ENCODE peak calls at places on chromosomes 4 and X, in five cellular contexts. One of them, this sample, is unnamed.
A peak's percentile ranks its signal among the peaks of the same experiment; 100 is the strongest.

GRCh38 chr4:81776794-81777193 is 305.1 kb upstream of the RASGEF1B start:
- DNase-seq in stimulated activated CD4-positive, alpha-beta T cell treated with anti-CD3 and anti-CD28 coated beads, TNF-alpha, amount 100 ng/mL, for 24 hours: no peak
- DNase-seq in nephron progenitor cell: no peak
- DNase-seq in ELR: no peak
- DNase-seq in T-helper 2 cell: no peak
- DNase-seq in this sample: no peak

GRCh38 chrX:122046226-122046625 is 998.8 kb downstream of the GLUD2 start:
- DNase-seq in stimulated activated CD4-positive, alpha-beta T cell treated with anti-CD3 and anti-CD28 coated beads, TNF-alpha, amount 100 ng/mL, for 24 hours: no peak
- DNase-seq in nephron progenitor cell: no peak
- DNase-seq in ELR: no peak
- DNase-seq in T-helper 2 cell: no peak
- DNase-seq in this sample: no peak

GRCh38 chr4:158015241-158015640 is 157.6 kb downstream of the GASK1B start:
- DNase-seq in stimulated activated CD4-positive, alpha-beta T cell treated with anti-CD3 and anti-CD28 coated beads, TNF-alpha, amount 100 ng/mL, for 24 hours: no peak
- DNase-seq in nephron progenitor cell: no peak
- DNase-seq in ELR: peak; percentile 80
- DNase-seq in T-helper 2 cell: no peak
- DNase-seq in this sample: no peak

GRCh38 chr4:94801016-94801415 is 43.3 kb downstream of the BMPR1B start:
- DNase-seq in stimulated activated CD4-positive, alpha-beta T cell treated with anti-CD3 and anti-CD28 coated beads, TNF-alpha, amount 100 ng/mL, for 24 hours: no peak
- DNase-seq in nephron progenitor cell: no peak
- DNase-seq in ELR: no peak
- DNase-seq in T-helper 2 cell: no peak
- DNase-seq in this sample: no peak

GRCh38 chr4:186092296-186092695 is 12.2 kb upstream of the FAM149A start:
- DNase-seq in stimulated activated CD4-positive, alpha-beta T cell treated with anti-CD3 and anti-CD28 coated beads, TNF-alpha, amount 100 ng/mL, for 24 hours: no peak
- DNase-seq in nephron progenitor cell: no peak
- DNase-seq in ELR: no peak
- DNase-seq in T-helper 2 cell: no peak
- DNase-seq in this sample: no peak

GRCh38 chr4:72006576-72006975 is 25.2 kb upstream of the NPFFR2 start:
- DNase-seq in stimulated activated CD4-positive, alpha-beta T cell treated with anti-CD3 and anti-CD28 coated beads, TNF-alpha, amount 100 ng/mL, for 24 hours: no peak
- DNase-seq in nephron progenitor cell: no peak
- DNase-seq in ELR: peak; percentile 88
- DNase-seq in T-helper 2 cell: no peak
- DNase-seq in this sample: no peak

GRCh38 chrX:70669120-70669519 is 224.5 kb downstream of the DLG3 start:
- DNase-seq in stimulated activated CD4-positive, alpha-beta T cell treated with anti-CD3 and anti-CD28 coated beads, TNF-alpha, amount 100 ng/mL, for 24 hours: no peak
- DNase-seq in nephron progenitor cell: no peak
- DNase-seq in ELR: no peak
- DNase-seq in T-helper 2 cell: no peak
- DNase-seq in this sample: no peak

GRCh38 chr4:158768577-158769174 is at the start of gene FNIP2:
- DNase-seq in stimulated activated CD4-positive, alpha-beta T cell treated with anti-CD3 and anti-CD28 coated beads, TNF-alpha, amount 100 ng/mL, for 24 hours: peak; percentile 60
- DNase-seq in nephron progenitor cell: peak; percentile 85
- DNase-seq in ELR: peak; percentile 78
- DNase-seq in T-helper 2 cell: peak; percentile 76
- DNase-seq in this sample: peak; percentile 73

GRCh38 chrX:133610056-133610455 is 194.8 kb upstream of the GPC4 start:
- DNase-seq in stimulated activated CD4-positive, alpha-beta T cell treated with anti-CD3 and anti-CD28 coated beads, TNF-alpha, amount 100 ng/mL, for 24 hours: no peak
- DNase-seq in nephron progenitor cell: no peak
- DNase-seq in ELR: no peak
- DNase-seq in T-helper 2 cell: no peak
- DNase-seq in this sample: no peak

GRCh38 chr4:101222156-101222845 is 125.0 kb downstream of the PPP3CA start:
- DNase-seq in stimulated activated CD4-positive, alpha-beta T cell treated with anti-CD3 and anti-CD28 coated beads, TNF-alpha, amount 100 ng/mL, for 24 hours: no peak
- DNase-seq in nephron progenitor cell: no peak
- DNase-seq in ELR: peak; percentile 46
- DNase-seq in T-helper 2 cell: no peak
- DNase-seq in this sample: no peak

GRCh38 chrX:81662381-81662780 is 460.5 kb downstream of the SH3BGRL start:
- DNase-seq in stimulated activated CD4-positive, alpha-beta T cell treated with anti-CD3 and anti-CD28 coated beads, TNF-alpha, amount 100 ng/mL, for 24 hours: no peak
- DNase-seq in nephron progenitor cell: no peak
- DNase-seq in ELR: no peak
- DNase-seq in T-helper 2 cell: no peak
- DNase-seq in this sample: no peak

GRCh38 chrX:43661521-43662240 is 5.6 kb downstream of the MAOA start:
- DNase-seq in stimulated activated CD4-positive, alpha-beta T cell treated with anti-CD3 and anti-CD28 coated beads, TNF-alpha, amount 100 ng/mL, for 24 hours: no peak
- DNase-seq in nephron progenitor cell: no peak
- DNase-seq in ELR: no peak
- DNase-seq in T-helper 2 cell: no peak
- DNase-seq in this sample: no peak

GRCh38 chrX:110462957-110463356 is 104.3 kb downstream of the RTL9 start:
- DNase-seq in stimulated activated CD4-positive, alpha-beta T cell treated with anti-CD3 and anti-CD28 coated beads, TNF-alpha, amount 100 ng/mL, for 24 hours: no peak
- DNase-seq in nephron progenitor cell: no peak
- DNase-seq in ELR: peak; percentile 36
- DNase-seq in T-helper 2 cell: no peak
- DNase-seq in this sample: peak; percentile 0

GRCh38 chr4:139825523-139826014 is 159.9 kb downstream of the MGST2 start:
- DNase-seq in stimulated activated CD4-positive, alpha-beta T cell treated with anti-CD3 and anti-CD28 coated beads, TNF-alpha, amount 100 ng/mL, for 24 hours: no peak
- DNase-seq in nephron progenitor cell: no peak
- DNase-seq in ELR: no peak
- DNase-seq in T-helper 2 cell: no peak
- DNase-seq in this sample: no peak

GRCh38 chr4:110615366-110616161 is 7.3 kb downstream of the PITX2 start:
- DNase-seq in stimulated activated CD4-positive, alpha-beta T cell treated with anti-CD3 and anti-CD28 coated beads, TNF-alpha, amount 100 ng/mL, for 24 hours: no peak
- DNase-seq in nephron progenitor cell: peak; percentile 64
- DNase-seq in ELR: no peak
- DNase-seq in T-helper 2 cell: no peak
- DNase-seq in this sample: no peak

GRCh38 chrX:110373310-110373709 is 14.7 kb downstream of the RTL9 start:
- DNase-seq in stimulated activated CD4-positive, alpha-beta T cell treated with anti-CD3 and anti-CD28 coated beads, TNF-alpha, amount 100 ng/mL, for 24 hours: no peak
- DNase-seq in nephron progenitor cell: no peak
- DNase-seq in ELR: no peak
- DNase-seq in T-helper 2 cell: no peak
- DNase-seq in this sample: no peak